ENCODE peak calls at places on chromosomes 1 and 21, in eight cellular contexts. One of them, this sample, is unnamed.
A peak's percentile ranks its signal among the peaks of the same experiment; 100 is the strongest.

GRCh38 chr1:47727051-47727708 is 270.0 kb downstream of the TRABD2B start:
- DNase-seq in GM23338: no peak
- DNase-seq in GM12891: no peak
- DNase-seq in HCT116: no peak
- DNase-seq in stomach: no peak
- DNase-seq in SK-N-SH: no peak
- DNase-seq in transverse colon: peak; percentile 70
- DNase-seq in breast epithelium: no peak
- DNase-seq in this sample: no peak

GRCh38 chr21:28547795-28548194 is 444.9 kb downstream of the LTN1 start:
- DNase-seq in stomach: no peak
- DNase-seq in GM12891: no peak
- DNase-seq in transverse colon: no peak
- DNase-seq in HCT116: no peak
- DNase-seq in SK-N-SH: no peak
- DNase-seq in breast epithelium: no peak
- DNase-seq in GM23338: no peak
- DNase-seq in this sample: no peak

GRCh38 chr1:45340816-45341215 is 576 bp upstream of the MUTYH start:
- DNase-seq in GM12891: no peak
- DNase-seq in SK-N-SH: peak; percentile 39
- DNase-seq in breast epithelium: no peak
- DNase-seq in transverse colon: no peak
- DNase-seq in HCT116: no peak
- DNase-seq in GM23338: peak; percentile 26
- DNase-seq in stomach: no peak
- DNase-seq in this sample: no peak

GRCh38 chr1:3491291-3492246 is 37.1 kb downstream of the ARHGEF16 start:
- DNase-seq in stomach: peak; percentile 83
- DNase-seq in GM23338: peak; percentile 68
- DNase-seq in HCT116: peak; percentile 19
- DNase-seq in SK-N-SH: peak; percentile 95
- DNase-seq in breast epithelium: peak; percentile 68
- DNase-seq in GM12891: peak; percentile 97
- DNase-seq in transverse colon: peak; percentile 80
- DNase-seq in this sample: peak; percentile 95

GRCh38 chr1:10651793-10652192 is 144.7 kb downstream of the CASZ1 start:
- DNase-seq in GM12891: no peak
- DNase-seq in stomach: peak; percentile 60
- DNase-seq in breast epithelium: no peak
- DNase-seq in GM23338: peak; percentile 66
- DNase-seq in HCT116: no peak
- DNase-seq in SK-N-SH: no peak
- DNase-seq in transverse colon: no peak
- DNase-seq in this sample: no peak

GRCh38 chr1:61287734-61288133 is 205.4 kb downstream of the NFIA start:
- DNase-seq in GM23338: no peak
- DNase-seq in SK-N-SH: no peak
- DNase-seq in HCT116: peak; percentile 24
- DNase-seq in GM12891: no peak
- DNase-seq in breast epithelium: peak; percentile 48
- DNase-seq in transverse colon: no peak
- DNase-seq in stomach: no peak
- DNase-seq in this sample: no peak

GRCh38 chr1:2073382-2074230 is 23.4 kb downstream of the PRKCZ start:
- DNase-seq in SK-N-SH: peak; percentile 98
- DNase-seq in HCT116: no peak
- DNase-seq in GM12891: no peak
- DNase-seq in stomach: no peak
- DNase-seq in breast epithelium: no peak
- DNase-seq in GM23338: no peak
- DNase-seq in transverse colon: no peak
- DNase-seq in this sample: no peak

GRCh38 chr1:227949954-227950734 is 2.4 kb upstream of the WNT9A start:
- DNase-seq in stomach: peak; percentile 21
- DNase-seq in SK-N-SH: no peak
- DNase-seq in HCT116: no peak
- DNase-seq in GM23338: no peak
- DNase-seq in GM12891: no peak
- DNase-seq in breast epithelium: no peak
- DNase-seq in transverse colon: no peak
- DNase-seq in this sample: no peak

GRCh38 chr21:39518055-39518844 is 66.5 kb downstream of the SH3BGR start:
- DNase-seq in HCT116: peak; percentile 71
- DNase-seq in SK-N-SH: peak; percentile 87
- DNase-seq in GM23338: peak; percentile 96
- DNase-seq in GM12891: peak; percentile 65
- DNase-seq in breast epithelium: peak; percentile 29
- DNase-seq in transverse colon: peak; percentile 31
- DNase-seq in stomach: peak; percentile 44
- DNase-seq in this sample: peak; percentile 55

GRCh38 chr1:117346206-117346928 is 20.9 kb upstream of the MAN1A2 start:
- DNase-seq in stomach: no peak
- DNase-seq in breast epithelium: no peak
- DNase-seq in HCT116: no peak
- DNase-seq in GM12891: no peak
- DNase-seq in SK-N-SH: no peak
- DNase-seq in transverse colon: no peak
- DNase-seq in GM23338: peak; percentile 48
- DNase-seq in this sample: no peak

GRCh38 chr21:25385912-25386474 is 221.3 kb downstream of the MRPL39 start:
- DNase-seq in SK-N-SH: peak; percentile 47
- DNase-seq in GM12891: no peak
- DNase-seq in transverse colon: no peak
- DNase-seq in HCT116: peak; percentile 23
- DNase-seq in stomach: peak; percentile 38
- DNase-seq in breast epithelium: no peak
- DNase-seq in GM23338: peak; percentile 90
- DNase-seq in this sample: no peak

GRCh38 chr1:195790514-195791168 is 817.6 kb downstream of the KCNT2 start:
- DNase-seq in GM12891: no peak
- DNase-seq in GM23338: no peak
- DNase-seq in HCT116: no peak
- DNase-seq in breast epithelium: no peak
- DNase-seq in transverse colon: no peak
- DNase-seq in stomach: no peak
- DNase-seq in SK-N-SH: no peak
- DNase-seq in this sample: no peak

GRCh38 chr1:37809942-37810341 is 1.9 kb upstream of the YRDC start:
- DNase-seq in HCT116: no peak
- DNase-seq in breast epithelium: no peak
- DNase-seq in stomach: no peak
- DNase-seq in GM23338: no peak
- DNase-seq in SK-N-SH: no peak
- DNase-seq in GM12891: no peak
- DNase-seq in transverse colon: no peak
- DNase-seq in this sample: no peak

GRCh38 chr1:37807220-37807554 is 403 bp upstream of the C1orf122 start:
- DNase-seq in GM12891: no peak
- DNase-seq in breast epithelium: no peak
- DNase-seq in GM23338: no peak
- DNase-seq in SK-N-SH: peak; percentile 48
- DNase-seq in HCT116: no peak
- DNase-seq in transverse colon: no peak
- DNase-seq in stomach: no peak
- DNase-seq in this sample: no peak

GRCh38 chr1:37807555-37808368 is at the start of the genes C1orf122 and YRDC:
- DNase-seq in transverse colon: peak; percentile 96
- DNase-seq in GM12891: peak; percentile 99
- DNase-seq in HCT116: peak; percentile 77
- DNase-seq in breast epithelium: peak; percentile 90
- DNase-seq in SK-N-SH: peak; percentile 98
- DNase-seq in stomach: peak; percentile 96
- DNase-seq in GM23338: peak; percentile 98
- DNase-seq in this sample: peak; percentile 99

GRCh38 chr1:37811027-37811655 is 3.1 kb upstream of the YRDC start:
- DNase-seq in stomach: peak; percentile 67
- DNase-seq in breast epithelium: peak; percentile 42
- DNase-seq in transverse colon: peak; percentile 74
- DNase-seq in GM23338: peak; percentile 94
- DNase-seq in HCT116: peak; percentile 73
- DNase-seq in GM12891: peak; percentile 47
- DNase-seq in SK-N-SH: peak; percentile 73
- DNase-seq in this sample: no peak

DNA sequence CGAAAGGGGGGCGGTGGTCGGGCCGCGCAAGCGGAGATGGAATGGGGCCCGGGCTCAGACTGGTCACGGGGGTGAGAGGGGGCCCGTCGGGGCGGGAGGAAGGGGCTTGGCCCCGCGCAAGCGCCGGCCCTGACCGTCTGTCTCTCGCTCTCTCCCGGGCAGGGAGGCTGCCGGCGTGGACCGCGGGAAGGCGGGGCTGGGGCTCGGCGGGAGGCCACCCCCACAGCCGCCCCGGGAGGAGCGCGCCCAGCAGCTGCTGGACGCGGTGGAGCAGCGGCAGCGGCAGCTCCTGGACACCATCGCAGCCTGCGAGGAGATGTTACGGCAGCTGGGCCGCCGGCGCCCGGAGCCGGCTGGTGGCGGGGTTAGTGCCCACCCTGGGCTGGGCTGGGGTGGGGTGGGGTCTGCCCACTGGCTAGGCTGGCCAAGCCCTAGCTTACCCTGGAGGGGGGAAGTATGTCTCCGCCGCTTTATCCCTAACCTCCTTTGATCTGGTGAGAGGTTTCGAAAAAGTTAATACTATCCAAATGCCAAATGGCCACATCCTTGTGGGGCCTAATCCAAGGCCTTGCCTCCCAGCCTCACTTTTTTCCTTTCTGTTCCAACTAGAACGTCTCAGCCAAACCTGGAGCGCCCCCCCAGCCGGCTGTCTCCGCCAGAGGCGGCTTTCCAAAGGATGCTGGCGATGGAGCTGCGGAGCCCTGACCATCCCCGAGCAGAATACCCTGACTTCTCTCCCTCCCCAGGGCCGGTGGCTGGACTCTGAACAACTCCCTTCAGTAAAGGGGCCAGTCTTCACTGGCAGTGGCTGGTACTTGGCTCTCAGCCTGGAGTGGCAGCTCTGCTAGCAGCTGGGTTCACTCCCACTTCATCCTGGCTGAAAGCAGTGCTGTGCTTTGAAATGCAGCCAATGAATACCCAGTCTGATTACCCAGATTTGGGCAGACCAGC is 636 bp upstream of the YRDC start:
- DNase-seq in GM23338: peak; percentile 59
- DNase-seq in HCT116: no peak
- DNase-seq in transverse colon: peak; percentile 79
- DNase-seq in breast epithelium: peak; percentile 30
- DNase-seq in stomach: peak; percentile 78
- DNase-seq in GM12891: no peak
- DNase-seq in SK-N-SH: peak; percentile 93
- DNase-seq in this sample: peak; percentile 69
- TF ChIP-seq POLR2AphosphoS5 in GM23338: no peak
- TF ChIP-seq POLR2AphosphoS5 in HCT116: no peak
- TF ChIP-seq POLR2AphosphoS5 in transverse colon: no peak
- TF ChIP-seq POLR2AphosphoS5 in breast epithelium: no peak
- TF ChIP-seq POLR2AphosphoS5 in stomach: peak; percentile 50
- TF ChIP-seq POLR2AphosphoS5 in GM12891: no peak
- TF ChIP-seq POLR2AphosphoS5 in SK-N-SH: peak; percentile 16
- TF ChIP-seq POLR2AphosphoS5 in this sample: no peak

GRCh38 chr1:68111804-68112436 is 61.5 kb upstream of the DIRAS3 start:
- DNase-seq in GM12891: no peak
- DNase-seq in GM23338: peak; percentile 43
- DNase-seq in breast epithelium: peak; percentile 72
- DNase-seq in HCT116: peak; percentile 45
- DNase-seq in SK-N-SH: peak; percentile 44
- DNase-seq in stomach: peak; percentile 58
- DNase-seq in transverse colon: peak; percentile 64
- DNase-seq in this sample: no peak
- TF ChIP-seq POLR2AphosphoS5 in GM12891: no peak
- TF ChIP-seq POLR2AphosphoS5 in GM23338: no peak
- TF ChIP-seq POLR2AphosphoS5 in breast epithelium: no peak
- TF ChIP-seq POLR2AphosphoS5 in HCT116: no peak
- TF ChIP-seq POLR2AphosphoS5 in SK-N-SH: no peak
- TF ChIP-seq POLR2AphosphoS5 in stomach: peak; percentile 58
- TF ChIP-seq POLR2AphosphoS5 in transverse colon: no peak
- TF ChIP-seq POLR2AphosphoS5 in this sample: no peak

GRCh38 chr1:191875994-191876393 is 282.3 kb upstream of the RGS18 start:
- DNase-seq in GM12891: no peak
- DNase-seq in transverse colon: no peak
- DNase-seq in breast epithelium: no peak
- DNase-seq in HCT116: no peak
- DNase-seq in GM23338: no peak
- DNase-seq in SK-N-SH: no peak
- DNase-seq in stomach: no peak
- DNase-seq in this sample: no peak

DNA sequence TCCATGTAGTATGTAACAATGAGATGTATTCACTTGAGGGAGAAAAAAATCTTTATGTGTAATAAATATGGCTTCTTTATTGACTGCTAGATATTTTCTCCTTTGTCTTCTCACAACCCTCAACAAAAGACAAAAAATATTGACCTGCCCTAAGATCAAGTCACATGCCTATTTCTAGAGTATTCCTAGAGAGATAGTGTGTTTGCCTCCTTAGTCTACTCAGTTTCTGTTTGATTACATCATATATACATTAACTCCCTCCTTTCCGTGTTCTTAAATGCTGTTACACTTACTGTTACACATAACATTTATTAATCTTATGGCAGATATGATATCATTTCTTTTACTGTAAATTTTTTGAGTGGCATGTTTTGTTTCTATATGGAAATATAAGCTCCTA is 281.6 kb upstream of the RGS18 start:
- DNase-seq in GM23338: no peak
- DNase-seq in transverse colon: no peak
- DNase-seq in GM12891: no peak
- DNase-seq in breast epithelium: no peak
- DNase-seq in stomach: no peak
- DNase-seq in HCT116: no peak
- DNase-seq in SK-N-SH: no peak
- DNase-seq in this sample: no peak
- TF ChIP-seq POLR2AphosphoS5 in GM23338: no peak
- TF ChIP-seq POLR2AphosphoS5 in transverse colon: no peak
- TF ChIP-seq POLR2AphosphoS5 in GM12891: no peak
- TF ChIP-seq POLR2AphosphoS5 in breast epithelium: no peak
- TF ChIP-seq POLR2AphosphoS5 in stomach: no peak
- TF ChIP-seq POLR2AphosphoS5 in HCT116: no peak
- TF ChIP-seq POLR2AphosphoS5 in SK-N-SH: no peak
- TF ChIP-seq POLR2AphosphoS5 in this sample: no peak

DNA sequence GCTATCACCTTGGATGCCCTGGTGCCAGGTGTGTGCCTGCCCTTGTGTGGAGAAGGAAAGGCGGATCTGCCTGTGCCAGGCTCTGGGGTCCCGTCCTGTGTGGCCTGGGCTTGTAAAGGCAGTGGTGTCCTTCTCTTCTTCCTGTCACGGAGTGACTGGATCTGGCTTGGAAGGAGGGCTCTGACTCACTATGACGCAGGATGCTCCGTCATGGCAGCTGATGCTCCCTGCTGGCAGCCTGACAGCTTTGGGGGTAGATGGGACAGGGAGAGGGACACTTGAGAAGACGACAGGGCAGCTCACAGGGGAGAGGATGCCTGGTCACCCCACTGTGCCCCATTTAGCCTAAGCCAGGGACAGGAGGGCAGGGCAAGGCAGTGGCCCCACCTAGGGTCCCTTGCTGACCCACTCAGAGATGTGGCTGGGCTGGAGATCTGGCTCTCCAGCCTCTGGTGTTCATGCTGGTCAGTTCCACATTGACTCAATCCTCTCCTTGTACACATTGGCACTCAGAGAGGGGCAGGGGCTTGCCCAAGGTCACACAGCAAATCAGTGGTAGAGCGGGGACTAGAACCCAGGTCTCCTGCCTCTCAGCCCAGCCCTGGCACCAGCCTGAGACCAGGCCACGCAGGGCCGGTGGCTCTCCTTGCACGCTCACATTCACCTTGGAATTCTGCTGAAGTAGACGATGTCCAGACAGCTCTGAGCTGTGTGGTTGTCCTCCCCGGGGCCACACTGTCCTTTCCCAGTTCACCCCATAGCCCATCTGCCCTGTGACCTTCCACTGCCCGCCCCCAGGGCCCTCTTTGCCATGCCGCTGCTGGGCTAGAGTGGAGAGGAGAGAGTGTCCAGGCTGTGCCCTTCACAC is 2.8 kb upstream of the FAM131C start:
- DNase-seq in SK-N-SH: no peak
- DNase-seq in GM12891: no peak
- DNase-seq in GM23338: no peak
- DNase-seq in transverse colon: no peak
- DNase-seq in stomach: no peak
- DNase-seq in HCT116: peak; percentile 82
- DNase-seq in breast epithelium: no peak
- DNase-seq in this sample: no peak
- TF ChIP-seq POLR2AphosphoS5 in SK-N-SH: peak; percentile 20
- TF ChIP-seq POLR2AphosphoS5 in GM12891: no peak
- TF ChIP-seq POLR2AphosphoS5 in GM23338: no peak
- TF ChIP-seq POLR2AphosphoS5 in transverse colon: no peak
- TF ChIP-seq POLR2AphosphoS5 in stomach: no peak
- TF ChIP-seq POLR2AphosphoS5 in HCT116: peak; percentile 82
- TF ChIP-seq POLR2AphosphoS5 in breast epithelium: no peak
- TF ChIP-seq POLR2AphosphoS5 in this sample: no peak

This sample was measured in GM12892.